ENCODE peak calls at places on chromosomes 3 and 15, in ten cellular contexts. Q, Y, T, O, P, C, F, G, A and D are unnamed samples.

GRCh38 chr3:189146842-189147241 is 24.9 kb upstream of the TPRG1 start:
- DNase-seq in F (no peak), C (peak), G (no peak), A (no peak), Y (no peak), T (no peak), P (no peak), Q (no peak), O (no peak), D (no peak)

GRCh38 chr3:128910006-128910405 is 30.6 kb downstream of the ACAD9 start:
- DNase-seq in Q (no peak), F (no peak), G (no peak), O (no peak), A (no peak), Y (no peak), P (no peak), C (no peak), T (no peak), D (no peak)

GRCh38 chr3:195194559-195195161 is 76.3 kb downstream of the XXYLT1 start:
- DNase-seq in A (no peak), T (no peak), G (no peak), Q (peak), O (no peak), P (no peak), F (no peak), Y (no peak), C (no peak), D (no peak)

GRCh38 chr15:66170042-66170441 is 83.5 kb downstream of the MEGF11 start:
- DNase-seq in T (no peak), G (no peak), Q (no peak), A (no peak), F (no peak), Y (no peak), C (no peak), P (no peak), O (no peak), D (no peak)

GRCh38 chr3:8970971-8971589 is 7.8 kb upstream of the RAD18 start:
- DNase-seq in O (peak), C (peak), Q (peak), G (peak), A (peak), P (no peak), F (peak), T (peak), Y (peak), D (peak)

GRCh38 chr15:70140031-70140542 is 42.4 kb upstream of the TLE3 start:
- DNase-seq in C (no peak), A (no peak), G (no peak), O (no peak), P (no peak), Q (no peak), Y (no peak), T (no peak), F (no peak), D (no peak)

GRCh38 chr3:110773413-110773954 is 298.1 kb upstream of the NECTIN3 start:
- DNase-seq in C (peak), Y (no peak), T (peak), F (no peak), A (peak), P (no peak), O (no peak), G (no peak), Q (peak), D (no peak)

GRCh38 chr15:43127752-43128151 is 5.6 kb upstream of the TMEM62 start:
- DNase-seq in T (no peak), P (no peak), Q (no peak), G (no peak), O (no peak), C (no peak), Y (no peak), A (no peak), F (no peak), D (no peak)

GRCh38 chr15:49187537-49188245 is 17.6 kb downstream of the GALK2 start:
- DNase-seq in O (no peak), P (no peak), Q (no peak), T (peak), F (no peak), C (no peak), A (no peak), G (no peak), Y (no peak), D (no peak)

GRCh38 chr15:70014860-70015490 is 82.7 kb downstream of the TLE3 start:
- DNase-seq in C (no peak), G (no peak), A (no peak), P (no peak), O (peak), T (no peak), Q (no peak), F (no peak), Y (no peak), D (no peak)

GRCh38 chr3:186042521-186043202 is 66.2 kb downstream of the ETV5 start:
- DNase-seq in F (no peak), T (no peak), P (no peak), Q (no peak), G (no peak), Y (no peak), O (no peak), A (no peak), C (no peak), D (no peak)

GRCh38 chr15:93035092-93035915 is 53.7 kb downstream of the RGMA start:
- DNase-seq in Y (no peak), G (peak), P (no peak), C (no peak), F (no peak), A (no peak), O (no peak), Q (no peak), T (no peak), D (no peak)

GRCh38 chr15:60408438-60409105 is 10.8 kb upstream of the ANXA2 start:
- DNase-seq in A (no peak), T (peak), G (no peak), O (peak), C (peak), Y (peak), P (no peak), Q (peak), F (no peak), D (no peak)

GRCh38 chr3:13569201-13569600 is 20.3 kb downstream of the FBLN2 start:
- DNase-seq in Q (no peak), Y (no peak), O (no peak), A (no peak), P (no peak), C (no peak), G (no peak), F (no peak), T (no peak), D (no peak)

GRCh38 chr3:15541371-15541770 is 19.9 kb upstream of the COLQ start:
- DNase-seq in P (no peak), G (no peak), F (no peak), T (no peak), C (no peak), Q (no peak), O (no peak), A (no peak), Y (no peak), D (no peak)

GRCh38 chr3:191296041-191296541 is 33.1 kb upstream of the CCDC50 start:
- DNase-seq in T (no peak), Y (no peak), Q (no peak), C (no peak), O (peak), P (no peak), F (no peak), A (no peak), G (no peak), D (no peak)

GRCh38 chr3:151900460-151900859 is 27.0 kb downstream of the SUCNR1 start:
- DNase-seq in Y (no peak), P (no peak), C (no peak), A (no peak), F (no peak), T (peak), Q (peak), O (no peak), G (no peak), D (no peak)

GRCh38 chr3:39812537-39812936 is 3.1 kb downstream of the MYRIP start:
- DNase-seq in T (no peak), A (no peak), Q (no peak), C (no peak), Y (peak), F (no peak), P (no peak), O (no peak), G (no peak), D (no peak)

GRCh38 chr15:35107122-35107521 is 22.0 kb upstream of the NANOGP8 start:
- DNase-seq in Q (no peak), A (no peak), C (peak), P (no peak), G (no peak), O (no peak), F (no peak), T (peak), Y (no peak), D (no peak)

GRCh38 chr15:99931703-99932603 is 198.7 kb upstream of the LYSMD4 start:
- DNase-seq in O (no peak), T (no peak), A (no peak), Q (no peak), P (no peak), F (no peak), Y (peak), C (peak), G (no peak), D (no peak)

GRCh38 chr15:59997070-59997701 is 6.9 kb upstream of the FOXB1 start:
- DNase-seq in F (peak), C (peak), T (no peak), O (peak), Y (peak), Q (no peak), G (peak), A (no peak), P (no peak), D (peak)

GRCh38 chr3:142595581-142595950 is 627 bp upstream of the PLS1 start:
- DNase-seq in C (peak), T (peak), G (no peak), F (no peak), A (no peak), Y (peak), O (peak), P (no peak), Q (peak), D (no peak)

GRCh38 chr15:94584833-94585244 is 353.5 kb downstream of the MCTP2 start:
- DNase-seq in Q (peak), T (no peak), Y (no peak), F (no peak), P (no peak), A (no peak), C (peak), G (peak), O (peak), D (peak)

GRCh38 chr3:46935989-46936620 is 40.4 kb downstream of the CCDC12 start:
- DNase-seq in F (no peak), O (no peak), P (no peak), T (no peak), Q (no peak), C (no peak), Y (no peak), G (no peak), A (no peak), D (no peak)

GRCh38 chr3:139530717-139531116 is 8.8 kb downstream of the RBP1 start:
- DNase-seq in O (no peak), Y (no peak), P (no peak), F (no peak), G (no peak), Q (no peak), T (no peak), A (no peak), C (no peak), D (no peak)

GRCh38 chr3:160616721-160617120 is 51.4 kb upstream of the KPNA4 start:
- DNase-seq in P (no peak), T (peak), G (no peak), Y (no peak), Q (peak), C (peak), A (no peak), F (no peak), O (no peak), D (no peak)

GRCh38 chr15:57321973-57322601 is 54.2 kb upstream of the CGNL1 start:
- DNase-seq in A (no peak), F (peak), C (no peak), P (no peak), G (no peak), Y (no peak), T (no peak), Q (no peak), O (no peak), D (no peak)

GRCh38 chr3:56799251-56799882 is 2.4 kb downstream of the ARHGEF3 start:
- DNase-seq in Y (peak), Q (peak), C (peak), F (peak), P (no peak), G (peak), O (peak), A (no peak), T (peak), D (no peak)

GRCh38 chr3:60764870-60765269 is 486.4 kb downstream of the FHIT start:
- DNase-seq in F (no peak), Q (no peak), T (no peak), A (no peak), Y (no peak), P (no peak), O (no peak), C (no peak), G (no peak), D (no peak)

GRCh38 chr3:112782481-112782880 is 64.2 kb downstream of the CD200R1L start:
- DNase-seq in G (no peak), C (no peak), A (no peak), F (no peak), T (no peak), Y (no peak), P (no peak), Q (no peak), O (no peak), D (no peak)

GRCh38 chr3:107794664-107795443 is 272.1 kb downstream of the BBX start:
- DNase-seq in C (no peak), P (no peak), G (no peak), T (peak), Y (peak), O (no peak), A (no peak), Q (no peak), F (no peak), D (no peak)